ENCODE peak calls at places on chromosome 2, in nine cellular contexts. D is OCI-LY7; B is breast epithelium; X is RWPE1; N is naive thymus-derived CD4-positive, alpha-beta T cell; A is heart left ventricle; O is CD4-positive, alpha-beta T cell; L is right lobe of liver; G is lung. Z is an unnamed sample.

GRCh38 chr2:11071207-11071606 is 84.1 kb upstream of the SLC66A3 start:
- DNase-seq in G (peak), L (no peak), A (no peak), D (no peak), O (no peak), N (no peak), B (no peak), X (no peak), Z (no peak)

GRCh38 chr2:234735829-234736228 is 216.0 kb upstream of the SH3BP4 start:
- DNase-seq in O (no peak), X (no peak), N (no peak), D (no peak), G (peak), A (no peak), B (no peak), L (no peak), Z (no peak)

GRCh38 chr2:121363632-121364420 is 78.8 kb upstream of the TFCP2L1 start:
- DNase-seq in X (peak), O (no peak), G (no peak), L (no peak), A (no peak), B (no peak), N (no peak), D (no peak), Z (no peak)

GRCh38 chr2:173693164-173693563 is 272.0 kb downstream of the SP3 start:
- DNase-seq in N (no peak), A (no peak), L (no peak), D (no peak), B (no peak), G (no peak), O (no peak), X (no peak), Z (no peak)

GRCh38 chr2:95719473-95720060 is 127.8 kb downstream of the TRIM43 start:
- DNase-seq in X (no peak), L (no peak), D (no peak), O (no peak), G (peak), A (no peak), B (no peak), N (no peak), Z (no peak)

GRCh38 chr2:11578081-11578948 is 44.5 kb downstream of the GREB1 start:
- DNase-seq in G (no peak), N (no peak), A (no peak), D (no peak), X (no peak), L (no peak), B (no peak), O (no peak), Z (no peak)

GRCh38 chr2:168119519-168120141 is 127.8 kb downstream of the STK39 start:
- DNase-seq in X (no peak), B (no peak), N (no peak), G (no peak), D (peak), L (no peak), A (no peak), O (no peak), Z (no peak)

GRCh38 chr2:54904836-54905235 is 145.4 kb downstream of the RTN4 start:
- DNase-seq in B (no peak), D (no peak), N (no peak), G (no peak), A (no peak), L (peak), O (no peak), X (peak), Z (no peak)

GRCh38 chr2:132515010-132515409 is 98.4 kb downstream of the GPR39 start:
- DNase-seq in A (no peak), L (no peak), X (no peak), N (no peak), D (peak), G (no peak), B (no peak), O (no peak), Z (no peak)

GRCh38 chr2:237456200-237456731 is 30.8 kb upstream of the MLPH start:
- DNase-seq in A (peak), B (no peak), X (peak), G (no peak), O (no peak), N (no peak), D (no peak), L (no peak), Z (no peak)

GRCh38 chr2:2324119-2324518 is 7.0 kb downstream of the MYT1L start:
- DNase-seq in X (no peak), O (no peak), L (no peak), D (no peak), G (no peak), B (no peak), A (no peak), N (no peak), Z (no peak)

GRCh38 chr2:3349211-3349693 is 28.4 kb downstream of the EIPR1 start:
- DNase-seq in L (no peak), O (no peak), X (no peak), D (no peak), N (no peak), G (no peak), B (peak), A (no peak), Z (peak)

GRCh38 chr2:151840216-151840691 is 12.0 kb upstream of the ARL5A start:
- DNase-seq in D (peak), X (no peak), O (no peak), G (no peak), A (no peak), L (no peak), B (no peak), N (no peak), Z (no peak)

GRCh38 chr2:215332876-215333600 is 21.2 kb downstream of the ATIC start:
- DNase-seq in L (no peak), B (no peak), N (no peak), D (no peak), A (no peak), G (no peak), O (no peak), X (no peak), Z (no peak)

GRCh38 chr2:241237047-241237446 is 48.6 kb downstream of the ANO7 start:
- DNase-seq in X (no peak), A (no peak), N (no peak), B (no peak), G (no peak), D (no peak), L (no peak), O (no peak), Z (no peak)

GRCh38 chr2:96909651-96910050 is 39.8 kb upstream of the SEMA4C start:
- DNase-seq in X (no peak), G (no peak), B (no peak), A (no peak), N (no peak), L (no peak), D (no peak), O (no peak), Z (no peak)

GRCh38 chr2:235446082-235446481 is 47.8 kb upstream of the AGAP1 start:
- DNase-seq in O (no peak), D (no peak), A (no peak), X (no peak), G (no peak), L (no peak), B (no peak), N (no peak), Z (no peak)

GRCh38 chr2:184178229-184178628 is 420.1 kb upstream of the ZNF804A start:
- DNase-seq in A (no peak), O (no peak), D (no peak), L (no peak), G (no peak), X (no peak), N (no peak), B (no peak), Z (no peak)

GRCh38 chr2:37653805-37654378 is 17.6 kb downstream of the CDC42EP3 start:
- DNase-seq in A (peak), G (peak), L (peak), B (peak), D (peak), O (no peak), N (no peak), X (peak), Z (no peak)

GRCh38 chr2:235623052-235623451 is 129.2 kb downstream of the AGAP1 start:
- DNase-seq in G (no peak), L (no peak), B (no peak), O (no peak), N (no peak), A (no peak), D (no peak), X (no peak), Z (no peak)

GRCh38 chr2:239717706-239718105 is 307.4 kb downstream of the NDUFA10 start:
- DNase-seq in N (no peak), A (no peak), L (peak), B (no peak), D (no peak), G (no peak), O (no peak), X (no peak), Z (no peak)

GRCh38 chr2:170277943-170278342 is 100.0 kb downstream of the MYO3B start:
- DNase-seq in L (no peak), B (no peak), O (no peak), D (no peak), N (no peak), X (no peak), A (no peak), G (no peak), Z (no peak)

GRCh38 chr2:71303849-71304248 is 27.7 kb upstream of the ZNF638 start:
- DNase-seq in N (no peak), A (no peak), X (peak), D (no peak), L (no peak), O (no peak), B (no peak), G (no peak), Z (no peak)

GRCh38 chr2:8408560-8409460 is 273.0 kb upstream of the ID2 start:
- DNase-seq in D (peak), B (no peak), A (no peak), N (peak), O (no peak), L (no peak), X (no peak), G (no peak), Z (no peak)

GRCh38 chr2:17754773-17755425 is 961 bp downstream of the GEN1 start:
- DNase-seq in N (no peak), O (no peak), B (no peak), A (no peak), G (no peak), X (no peak), D (no peak), L (no peak), Z (no peak)

GRCh38 chr2:157880927-157881326 is 4.8 kb upstream of the ACVR1 start:
- DNase-seq in B (no peak), G (no peak), L (no peak), D (no peak), A (no peak), O (no peak), X (peak), N (no peak), Z (no peak)

GRCh38 chr2:17658251-17658843 is 95.3 kb downstream of the SMC6 start:
- DNase-seq in L (no peak), G (no peak), N (no peak), X (no peak), A (no peak), D (no peak), O (no peak), B (no peak), Z (no peak)

GRCh38 chr2:164257794-164258193 is 363.5 kb downstream of the GRB14 start:
- DNase-seq in A (no peak), B (no peak), G (no peak), D (no peak), O (no peak), X (no peak), N (no peak), L (no peak), Z (no peak)

GRCh38 chr2:170813611-170814550 is 2.8 kb upstream of the GAD1 start:
- DNase-seq in N (no peak), G (no peak), L (no peak), X (peak), B (no peak), A (no peak), O (no peak), D (no peak), Z (no peak)

GRCh38 chr2:98702127-98702802 is 28.7 kb downstream of the MGAT4A start:
- DNase-seq in L (peak), O (no peak), A (no peak), D (no peak), N (no peak), B (no peak), G (no peak), X (no peak), Z (peak)

GRCh38 chr2:232592687-232593407 is 40.6 kb upstream of the EFHD1 start:
- DNase-seq in D (no peak), O (no peak), X (peak), N (no peak), B (no peak), G (no peak), A (no peak), L (no peak), Z (no peak)

GRCh38 chr2:226554726-226555125 is 244.9 kb downstream of the IRS1 start:
- DNase-seq in N (no peak), L (no peak), O (no peak), D (no peak), G (no peak), B (no peak), X (no peak), A (no peak), Z (no peak)

DNA sequence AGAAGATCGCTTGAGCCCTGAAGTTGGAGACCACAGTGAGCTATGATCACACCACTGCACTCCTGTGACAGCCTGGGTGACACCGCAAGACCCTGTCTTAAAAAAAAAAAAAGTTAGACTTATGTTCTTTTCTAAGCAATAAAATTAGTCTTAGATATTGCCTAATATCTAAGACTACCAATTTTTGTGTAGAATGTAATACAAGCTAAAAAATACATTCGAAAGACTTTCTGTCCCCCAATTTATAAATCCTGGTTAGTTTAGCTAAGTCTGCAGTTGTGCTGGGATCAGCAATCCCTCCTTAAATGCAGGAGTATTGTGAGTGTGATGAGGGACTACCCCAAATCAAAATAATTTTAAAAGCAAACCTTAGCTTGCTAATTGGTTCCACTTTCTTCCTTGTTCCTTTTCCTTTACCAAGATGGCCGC is 358 bp upstream of the STAMBP start:
- DNase-seq in X (no peak), D (peak), O (no peak), G (no peak), B (no peak), A (no peak), L (no peak), N (no peak), Z (no peak)
- H3K27ac ChIP-seq in X (peak), D (peak), O (peak), G (no peak), B (peak), A (peak), L (peak), N (peak), Z (peak)

GRCh38 chr2:231227309-231228162 is 29.1 kb downstream of the ARMC9 start:
- DNase-seq in N (peak), X (peak), O (peak), G (peak), L (peak), B (peak), D (peak), A (no peak), Z (peak)
- H3K27ac ChIP-seq in N (no peak), X (no peak), O (no peak), G (peak), L (no peak), B (no peak), D (peak), A (no peak), Z (peak)

GRCh38 chr2:191486584-191487320 is 191.2 kb upstream of the NABP1 start:
- DNase-seq in X (peak), G (no peak), N (no peak), L (no peak), B (no peak), D (no peak), O (no peak), A (no peak), Z (no peak)

DNA sequence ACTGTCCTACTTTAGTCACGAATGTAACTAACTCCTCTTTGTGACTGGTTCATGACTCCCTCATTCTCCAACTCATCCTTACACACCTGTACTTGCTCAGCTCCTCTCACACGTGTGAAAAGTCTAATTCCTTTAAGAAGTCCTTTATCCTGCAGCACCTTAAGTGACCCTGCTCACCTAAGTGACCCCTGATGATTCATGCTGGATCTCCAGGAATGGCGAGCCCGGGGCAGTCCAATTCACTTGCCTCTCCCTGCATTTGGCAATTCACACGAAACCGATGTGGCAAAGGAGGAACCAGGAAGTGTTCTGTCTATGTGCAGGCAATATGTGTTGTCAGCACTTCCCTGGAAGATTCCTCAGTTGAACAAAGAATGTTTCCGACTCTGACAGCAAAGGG is 189.8 kb upstream of the NABP1 start:
- DNase-seq in L (no peak), G (no peak), O (no peak), B (peak), N (no peak), D (no peak), X (peak), A (no peak), Z (no peak)
- H3K27ac ChIP-seq in L (no peak), G (no peak), O (no peak), B (no peak), N (no peak), D (no peak), X (peak), A (no peak), Z (no peak)

DNA sequence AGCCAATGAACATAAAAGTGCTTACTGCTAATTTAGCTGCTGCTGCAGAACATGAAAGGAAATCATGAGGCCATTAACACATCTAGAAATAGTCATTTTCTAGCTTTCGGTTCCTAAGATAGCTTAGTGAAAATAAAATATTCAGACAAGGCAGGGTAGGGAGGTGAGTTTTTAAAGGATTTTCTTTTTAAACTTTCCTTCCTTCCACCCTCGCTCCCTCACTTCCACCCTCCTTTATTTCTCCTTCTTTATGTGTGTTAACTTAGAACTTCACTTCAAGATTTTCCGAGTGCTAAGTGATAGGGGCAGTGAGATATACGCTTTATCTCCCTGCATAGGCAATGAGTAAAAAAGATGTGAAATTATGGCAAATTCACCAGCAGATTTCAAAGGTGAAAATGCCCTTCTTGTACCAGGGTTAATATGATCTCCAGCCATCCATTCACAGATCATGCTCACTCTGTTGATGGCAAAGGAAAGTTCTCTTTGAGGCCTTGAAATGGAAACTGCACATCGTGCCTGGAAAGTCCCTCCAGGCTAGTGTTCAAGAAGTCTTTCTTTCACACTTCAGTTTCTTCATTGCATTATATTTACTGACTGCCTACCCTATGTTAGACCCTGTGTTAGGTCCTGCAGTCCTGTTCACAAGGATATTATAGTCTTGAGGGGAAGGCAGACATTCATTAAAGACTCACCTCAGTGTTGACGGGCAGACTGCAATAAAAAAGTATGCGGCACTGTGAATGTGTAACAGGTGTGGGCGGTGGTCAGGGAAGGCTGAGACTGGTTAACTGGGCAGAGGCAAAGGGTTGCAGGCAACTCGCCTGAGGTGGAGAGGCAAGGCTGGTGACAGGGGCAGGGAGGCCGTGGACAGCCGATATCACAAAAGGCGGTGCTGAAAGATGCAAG is 200.8 kb downstream of the PLCL1 start:
- DNase-seq in X (no peak), G (no peak), B (no peak), O (no peak), L (no peak), A (peak), N (peak), D (no peak), Z (no peak)
- H3K27ac ChIP-seq in X (no peak), G (no peak), B (no peak), O (no peak), L (no peak), A (no peak), N (no peak), D (no peak), Z (no peak)

GRCh38 chr2:109243526-109244425 is 114.8 kb downstream of the SH3RF3 start:
- DNase-seq in O (no peak), N (no peak), A (no peak), B (no peak), X (no peak), L (no peak), G (no peak), D (no peak), Z (no peak)
- H3K27ac ChIP-seq in O (no peak), N (no peak), A (peak), B (peak), X (peak), L (no peak), G (peak), D (no peak), Z (no peak)

GRCh38 chr2:42128731-42129486 is 40.2 kb upstream of the EML4 start:
- DNase-seq in X (no peak), D (peak), O (no peak), L (no peak), B (no peak), A (no peak), G (no peak), N (no peak), Z (no peak)
- H3K27ac ChIP-seq in X (peak), D (peak), O (peak), L (no peak), B (peak), A (no peak), G (no peak), N (peak), Z (no peak)

GRCh38 chr2:188395903-188396699 is 104.4 kb downstream of the GULP1 start:
- DNase-seq in N (no peak), G (no peak), D (no peak), O (no peak), A (no peak), L (no peak), X (no peak), B (no peak), Z (no peak)

GRCh38 chr2:188388831-188389230 is 97.2 kb downstream of the GULP1 start:
- DNase-seq in G (no peak), X (no peak), O (no peak), D (no peak), N (no peak), B (no peak), A (no peak), L (no peak), Z (no peak)

GRCh38 chr2:188385857-188386256 is 94.2 kb downstream of the GULP1 start:
- DNase-seq in A (no peak), L (no peak), N (no peak), X (no peak), O (no peak), D (no peak), B (no peak), G (no peak), Z (no peak)

GRCh38 chr2:188394931-188395330 is 103.3 kb downstream of the GULP1 start:
- DNase-seq in L (no peak), D (no peak), O (no peak), X (no peak), G (no peak), A (no peak), B (no peak), N (no peak), Z (no peak)

GRCh38 chr2:188391354-188391753 is 99.7 kb downstream of the GULP1 start:
- DNase-seq in B (no peak), N (no peak), D (no peak), O (no peak), X (no peak), A (no peak), L (no peak), G (no peak), Z (no peak)
- H3K27ac ChIP-seq in B (no peak), N (no peak), D (no peak), O (no peak), X (no peak), A (no peak), L (no peak), G (no peak), Z (no peak)

DNA sequence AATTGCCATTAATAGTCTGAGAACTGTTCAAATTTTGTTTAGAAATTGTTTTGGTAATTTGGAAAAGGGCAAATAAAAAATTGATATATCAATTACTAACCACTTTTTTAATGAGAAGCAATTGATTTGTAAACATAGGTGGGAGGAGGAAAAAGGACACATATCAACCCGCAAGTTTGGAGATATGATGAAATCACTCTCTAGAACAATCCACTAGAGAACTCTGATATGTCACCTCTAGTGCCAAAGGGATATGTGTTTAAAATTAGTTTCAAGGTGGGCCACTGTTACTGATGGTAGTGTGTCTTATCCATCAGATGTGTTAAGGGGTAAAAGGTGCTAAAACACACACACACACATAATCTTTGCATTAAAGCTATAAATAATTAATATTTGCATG is 16.6 kb downstream of the IFIH1 start:
- DNase-seq in G (no peak), A (no peak), D (no peak), L (no peak), N (no peak), B (no peak), X (no peak), O (no peak), Z (no peak)
- H3K27ac ChIP-seq in G (no peak), A (no peak), D (no peak), L (peak), N (no peak), B (no peak), X (no peak), O (no peak), Z (no peak)

Z was measured in substantia nigra.